ENCODE peak calls at places on chromosomes 12 and 14, in four cellular contexts. N is cardiac muscle cell, V is dorsolateral prefrontal cortex, B is kidney. X is an unnamed sample.

GRCh38 chr14:41062826-41063225 is 543.9 kb upstream of the LRFN5 start:
- DNase-seq in N (no peak), V (no peak), B (no peak), X (no peak)

GRCh38 chr14:55731881-55732498 is 152.0 kb downstream of the KTN1 start:
- DNase-seq in N (peak), V (no peak), B (no peak), X (no peak)

GRCh38 chr14:22531451-22532344 is 57.3 kb downstream of the DAD1 start:
- DNase-seq in N (no peak), V (no peak), B (no peak), X (no peak)

GRCh38 chr14:71231521-71232393 is 324.5 kb downstream of the PCNX1 start:
- DNase-seq in N (no peak), V (no peak), B (no peak), X (no peak)

GRCh38 chr14:65631040-65631439 is 218.5 kb downstream of the FUT8 start:
- DNase-seq in N (no peak), V (no peak), B (no peak), X (no peak)

GRCh38 chr12:72072613-72073212 is 134.1 kb downstream of the TPH2 start:
- DNase-seq in N (no peak), V (no peak), B (no peak), X (no peak)

GRCh38 chr14:31510222-31510621 is 22.4 kb upstream of the GPR33 start:
- DNase-seq in N (peak), V (no peak), B (no peak), X (no peak)

GRCh38 chr12:51471465-51471864 is 46.8 kb downstream of the SLC4A8 start:
- DNase-seq in N (no peak), V (no peak), B (no peak), X (no peak)

GRCh38 chr12:47947273-47947672 is 16.1 kb upstream of the TMEM106C start:
- DNase-seq in N (peak), V (no peak), B (no peak), X (no peak)

GRCh38 chr14:85187521-85187920 is 342.4 kb upstream of the FLRT2 start:
- DNase-seq in N (no peak), V (no peak), B (no peak), X (no peak)

GRCh38 chr14:51852541-51852940 is 7.9 kb upstream of the GNG2 start:
- DNase-seq in N (peak), V (no peak), B (no peak), X (no peak)

GRCh38 chr12:47105914-47106674 is 26.3 kb upstream of the AMIGO2 start:
- DNase-seq in N (no peak), V (no peak), B (no peak), X (no peak)

GRCh38 chr14:96926006-96926405 is 128.8 kb downstream of the VRK1 start:
- DNase-seq in N (no peak), V (no peak), B (no peak), X (no peak)

GRCh38 chr12:89709994-89710872 is 1.6 kb upstream of the ATP2B1 start:
- DNase-seq in N (no peak), V (peak), B (peak), X (peak)

GRCh38 chr12:82314406-82314892 is 43.7 kb downstream of the CCDC59 start:
- DNase-seq in N (no peak), V (no peak), B (no peak), X (no peak)

GRCh38 chr12:65948320-65949008 is 124.2 kb downstream of the HMGA2 start:
- DNase-seq in N (peak), V (peak), B (peak), X (no peak)

GRCh38 chr12:69660164-69660863 is 38.8 kb downstream of the BEST3 start:
- DNase-seq in N (no peak), V (no peak), B (no peak), X (no peak)

GRCh38 chr12:76374395-76375020 is 26.3 kb upstream of the BBS10 start:
- DNase-seq in N (no peak), V (no peak), B (no peak), X (no peak)

GRCh38 chr12:76554411-76555225 is 5.0 kb downstream of the OSBPL8 start:
- DNase-seq in N (no peak), V (no peak), B (no peak), X (no peak)

GRCh38 chr14:34678306-34678705 is 36.1 kb downstream of the CFL2 start:
- DNase-seq in N (peak), V (no peak), B (no peak), X (no peak)

GRCh38 chr12:105534068-105534467 is 203.6 kb downstream of the C12orf75 start:
- DNase-seq in N (no peak), V (no peak), B (no peak), X (no peak)

GRCh38 chr12:125065753-125066570 is 727 bp downstream of the AACS start:
- DNase-seq in N (no peak), V (no peak), B (no peak), X (no peak)

GRCh38 chr14:88975926-88976325 is 151.5 kb downstream of the TTC8 start:
- DNase-seq in N (no peak), V (no peak), B (no peak), X (no peak)

GRCh38 chr14:38867561-38868150 is 235.4 kb downstream of the SEC23A start:
- DNase-seq in N (peak), V (peak), B (no peak), X (peak)

GRCh38 chr14:92490239-92490959 is 23.2 kb upstream of the RIN3 start:
- DNase-seq in N (no peak), V (no peak), B (no peak), X (no peak)

GRCh38 chr14:30298266-30298795 is 260.6 kb upstream of the G2E3 start:
- DNase-seq in N (no peak), V (no peak), B (no peak), X (no peak)

GRCh38 chr14:77151918-77152588 is 10.5 kb upstream of the ZDHHC22 start:
- DNase-seq in N (peak), V (no peak), B (no peak), X (no peak)

GRCh38 chr14:51304956-51305355 is 64.9 kb downstream of the TMX1 start:
- DNase-seq in N (peak), V (no peak), B (no peak), X (no peak)

GRCh38 chr14:54211562-54212308 is 185.1 kb upstream of the CDKN3 start:
- DNase-seq in N (peak), V (no peak), B (no peak), X (no peak)

GRCh38 chr12:123153906-123154305 is 3.0 kb upstream of the PITPNM2 start:
- DNase-seq in N (no peak), V (no peak), B (no peak), X (peak)

GRCh38 chr14:63318835-63319234 is at the start of gene GPHB5:
- DNase-seq in N (no peak), V (no peak), B (no peak), X (no peak)

GRCh38 chr14:96754162-96754844 is 42.9 kb upstream of the VRK1 start:
- DNase-seq in N (no peak), V (no peak), B (no peak), X (no peak)

GRCh38 chr12:23775208-23775607 is 174.3 kb downstream of the SOX5 start:
- DNase-seq in N (no peak), V (no peak), B (no peak), X (no peak)

GRCh38 chr12:112303004-112303403 is 79.2 kb downstream of the HECTD4 start:
- DNase-seq in N (peak), V (no peak), B (no peak), X (peak)

GRCh38 chr14:91010153-91010533 is 50.3 kb downstream of the RPS6KA5 start:
- DNase-seq in N (no peak), V (no peak), B (no peak), X (no peak)

GRCh38 chr14:91015435-91015834 is 45.0 kb downstream of the RPS6KA5 start:
- DNase-seq in N (no peak), V (no peak), B (no peak), X (no peak)

GRCh38 chr14:91009501-91010152 is 50.8 kb downstream of the RPS6KA5 start:
- DNase-seq in N (no peak), V (no peak), B (no peak), X (no peak)

GRCh38 chr14:91008759-91009409 is 51.6 kb downstream of the RPS6KA5 start:
- DNase-seq in N (no peak), V (no peak), B (no peak), X (no peak)

DNA sequence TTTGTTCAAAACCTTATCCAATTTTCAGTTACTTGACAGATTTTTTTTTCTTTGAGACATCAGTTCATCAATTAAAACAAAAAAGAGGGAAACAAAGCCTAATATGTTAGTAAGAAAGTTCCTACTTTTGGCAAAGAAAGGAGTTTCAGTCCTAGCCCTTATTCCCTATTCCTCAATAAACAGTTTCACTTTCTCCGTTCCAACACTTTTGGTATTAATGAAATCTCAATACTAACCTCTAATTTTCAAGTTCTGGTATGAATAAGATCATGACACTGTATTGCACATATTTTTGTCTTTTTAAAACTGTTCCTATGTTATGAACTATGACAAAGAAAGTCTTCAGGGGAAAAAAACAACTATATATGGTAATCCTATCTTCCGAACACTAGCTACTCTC is 48.4 kb downstream of the RPS6KA5 start:
- DNase-seq in N (no peak), V (no peak), B (no peak), X (no peak)
- H3K4me3 ChIP-seq in N (no peak), V (no peak), B (no peak), X (no peak)

GRCh38 chr14:28773917-28774691 is 7.5 kb downstream of the FOXG1 start:
- DNase-seq in N (peak), V (peak), B (no peak), X (no peak)
- H3K4me3 ChIP-seq in N (peak), V (peak), B (no peak), X (peak)

GRCh38 chr14:68843471-68844209 is 50.8 kb upstream of the ZFP36L1 start:
- DNase-seq in N (peak), V (peak), B (peak), X (peak)
- H3K4me3 ChIP-seq in N (peak), V (no peak), B (peak), X (peak)

GRCh38 chr12:15562263-15562662 is 226.9 kb downstream of the EPS8 start:
- DNase-seq in N (no peak), V (no peak), B (no peak), X (no peak)

GRCh38 chr12:15558915-15559528 is 230.2 kb downstream of the EPS8 start:
- DNase-seq in N (peak), V (no peak), B (no peak), X (no peak)

GRCh38 chr12:15563683-15564082 is 225.5 kb downstream of the EPS8 start:
- DNase-seq in N (peak), V (no peak), B (no peak), X (no peak)
- H3K4me3 ChIP-seq in N (no peak), V (peak), B (peak), X (no peak)

GRCh38 chr12:2963760-2964292 is 4.6 kb downstream of the TEAD4 start:
- DNase-seq in N (peak), V (no peak), B (peak), X (peak)
- H3K4me3 ChIP-seq in N (no peak), V (no peak), B (no peak), X (peak)

DNA sequence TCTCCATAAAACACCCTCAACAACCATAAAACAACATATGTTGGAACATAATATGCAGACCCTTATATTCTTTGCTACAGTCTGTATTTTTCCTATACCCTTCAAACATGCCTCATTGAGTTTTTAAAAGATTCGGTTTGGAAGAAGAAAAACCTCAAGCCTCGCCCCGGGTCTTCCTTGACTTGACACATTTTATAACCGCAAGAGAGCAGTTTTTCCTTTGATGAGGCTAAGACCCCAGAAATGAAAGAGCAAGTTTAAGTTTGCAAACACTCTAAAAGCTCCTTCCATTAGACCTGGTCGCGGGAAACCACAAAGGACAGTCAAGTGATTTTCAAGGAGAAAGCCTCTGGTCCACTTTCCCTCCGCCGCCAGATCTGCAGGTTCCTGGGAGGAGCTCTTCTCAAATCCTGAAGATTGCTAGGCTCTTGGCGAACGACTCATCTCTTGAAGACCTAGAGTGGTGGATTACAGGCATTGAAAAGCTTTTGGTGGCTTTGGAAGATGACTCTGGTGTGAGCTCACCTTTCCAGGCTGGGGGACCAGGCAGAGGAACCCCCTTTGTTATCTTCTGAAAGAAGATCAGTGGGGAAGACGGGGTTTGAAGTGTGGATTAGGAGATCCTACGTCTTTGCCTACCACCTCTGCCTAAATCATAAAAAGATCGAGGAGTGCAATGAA is at the start of gene ASCL4:
- DNase-seq in N (no peak), V (no peak), B (no peak), X (no peak)
- H3K4me3 ChIP-seq in N (peak), V (peak), B (no peak), X (peak)

DNA sequence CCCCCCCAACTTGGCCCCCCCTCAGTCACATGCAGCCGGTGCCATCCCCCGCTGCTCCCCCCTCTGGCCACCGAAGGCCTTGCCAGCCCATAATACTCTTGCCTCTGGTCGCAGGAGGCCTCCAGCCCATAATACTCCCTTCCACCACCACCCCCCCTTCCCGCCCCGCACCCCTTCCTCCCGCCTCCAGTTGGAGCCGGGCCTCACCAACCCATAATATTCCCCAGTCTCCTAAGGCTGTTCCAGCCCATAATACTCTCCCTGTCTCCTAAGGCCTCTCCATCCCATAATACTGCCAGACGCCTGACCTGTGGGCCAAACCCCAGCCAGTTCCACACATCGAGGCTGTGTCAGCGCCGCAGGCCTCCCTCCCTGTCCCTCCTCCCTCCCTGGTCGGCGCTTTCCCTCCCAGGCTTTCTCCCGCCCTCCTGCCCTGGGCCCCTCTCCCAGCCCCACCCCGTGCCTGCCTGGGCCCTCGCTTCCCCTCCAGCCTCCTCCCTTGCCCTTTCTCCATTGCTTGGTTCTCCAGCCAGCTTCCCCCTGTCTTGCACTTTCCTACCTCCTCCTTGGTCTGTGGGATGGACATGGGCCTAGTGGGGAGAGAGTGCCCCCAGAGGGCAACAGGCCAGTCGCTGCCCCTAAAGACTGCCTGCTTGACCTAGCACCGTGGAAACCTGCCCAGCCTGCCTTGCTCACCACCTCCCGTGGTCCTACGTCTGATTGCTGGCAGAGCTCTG is 6.8 kb upstream of the CHD4 start:
- DNase-seq in N (peak), V (peak), B (peak), X (peak)
- H3K4me3 ChIP-seq in N (no peak), V (no peak), B (no peak), X (peak)